ENCODE peak calls at places on chromosomes 6 and 20, in four cellular contexts. O, R, D and A are unnamed samples. For H3K27me3, the result is how much of the 10 kb centered on the place peaks cover.

GRCh38 chr6:8240316-8240715 is 138.0 kb upstream of the EEF1E1 start:
- DNase-seq in O (no peak), D (no peak), R (no peak), A (no peak)

GRCh38 chr20:10922941-10923340 is 249.1 kb upstream of the JAG1 start:
- DNase-seq in R (no peak), O (no peak), D (peak), A (no peak)

GRCh38 chr6:107120404-107120803 is 5.1 kb upstream of the BEND3 start:
- DNase-seq in D (no peak), O (no peak), R (no peak), A (no peak)

GRCh38 chr6:5098501-5099270 is 13.5 kb downstream of the PPP1R3G start:
- DNase-seq in R (no peak), D (no peak), O (no peak), A (no peak)

GRCh38 chr6:163354779-163355431 is 59.6 kb upstream of the QKI start:
- DNase-seq in R (peak), O (peak), D (peak), A (no peak)

GRCh38 chr6:44439270-44440045 is 52.0 kb downstream of the CDC5L start:
- DNase-seq in O (no peak), D (peak), R (no peak), A (no peak)

GRCh38 chr6:148405893-148406292 is 63.3 kb downstream of the SASH1 start:
- DNase-seq in O (no peak), R (no peak), D (no peak), A (no peak)

GRCh38 chr20:10349118-10349517 is 84.9 kb downstream of the MKKS start:
- DNase-seq in O (no peak), R (no peak), D (no peak), A (no peak)

GRCh38 chr6:81376745-81377144 is 375.7 kb downstream of the TENT5A start:
- DNase-seq in R (no peak), O (no peak), D (no peak), A (no peak)

GRCh38 chr6:88913471-88913870 is 49.9 kb downstream of the RNGTT start:
- DNase-seq in R (no peak), O (no peak), D (no peak), A (no peak)

GRCh38 chr6:161486326-161486725 is 212.5 kb upstream of the AGPAT4 start:
- DNase-seq in O (no peak), D (peak), R (no peak), A (no peak)

GRCh38 chr20:60960500-60960899 is 291.6 kb upstream of the CDH4 start:
- DNase-seq in R (no peak), D (no peak), O (no peak), A (no peak)

GRCh38 chr6:156111913-156112312 is 656.3 kb upstream of the NOX3 start:
- DNase-seq in D (no peak), O (no peak), R (no peak), A (no peak)

GRCh38 chr20:18928626-18929025 is 115.0 kb downstream of the SCP2D1 start:
- DNase-seq in O (no peak), D (no peak), R (no peak), A (no peak)

DNA sequence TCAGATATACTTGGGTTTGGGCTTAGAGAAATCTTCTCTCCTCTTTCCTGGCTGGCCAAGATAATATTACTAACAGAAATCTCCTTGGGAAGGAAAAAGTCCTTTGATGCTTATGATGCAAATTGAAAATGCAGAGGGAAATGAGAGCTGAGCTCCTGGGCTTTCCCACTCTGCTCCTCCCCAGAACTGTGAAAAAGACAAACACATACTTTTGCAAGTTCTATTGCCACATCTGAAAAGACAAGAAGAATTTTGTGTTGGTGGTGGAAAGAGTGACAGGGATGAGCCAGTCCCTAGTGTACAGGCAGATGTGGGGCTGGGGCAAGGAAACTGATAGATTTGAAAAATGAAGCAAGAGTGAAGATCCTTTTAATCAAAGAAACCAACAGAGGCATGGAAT is 185.8 kb downstream of the ANKRD60 start:
- DNase-seq in R (no peak), O (no peak), D (no peak), A (no peak)
- TF ChIP-seq CTCF in R (no peak), O (no peak), D (no peak), A (no peak)

DNA sequence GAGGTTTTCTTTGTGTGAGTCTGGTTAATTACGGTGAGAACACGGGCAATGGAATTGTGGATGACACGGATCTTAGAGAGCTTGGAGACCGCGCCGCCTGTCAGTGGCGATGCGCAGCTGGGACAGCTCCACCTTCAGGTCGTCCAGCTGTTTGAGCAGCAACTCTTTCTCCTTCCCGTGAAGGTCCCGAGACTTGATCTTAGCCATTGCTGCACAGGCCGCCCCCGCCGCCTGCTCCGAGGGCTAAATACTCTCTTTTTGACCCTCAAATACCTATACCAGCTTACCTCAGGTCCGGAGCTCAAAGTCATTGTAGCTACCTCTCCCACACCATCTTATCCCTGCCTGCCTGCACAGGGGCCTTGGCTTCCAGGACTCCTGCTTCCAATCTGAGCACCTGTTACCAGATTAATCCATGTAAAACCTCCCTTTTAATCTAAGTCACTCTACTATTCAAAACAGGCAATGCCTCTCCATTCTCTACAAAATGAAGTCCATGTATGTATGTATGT is 100.2 kb downstream of the PREP start:
- DNase-seq in O (no peak), D (no peak), R (no peak), A (no peak)
- H3K4me3 ChIP-seq in O (peak), D (no peak), R (no peak), A (no peak)

GRCh38 chr6:150018846-150019580 is 6.3 kb downstream of the RAET1L start:
- DNase-seq in R (no peak), O (no peak), D (no peak), A (no peak)

GRCh38 chr6:150016324-150017185 is 8.8 kb downstream of the RAET1L start:
- DNase-seq in O (no peak), R (no peak), D (peak), A (no peak)
- H3K27me3 ChIP-seq in O (half or more), R (half or more), D (half or more), A (under half)

GRCh38 chr6:36131517-36132220 is 1.4 kb downstream of the MAPK13 start:
- DNase-seq in R (no peak), D (peak), O (peak), A (peak)
- TF ChIP-seq CTCF in R (no peak), D (no peak), O (no peak), A (no peak)

DNA sequence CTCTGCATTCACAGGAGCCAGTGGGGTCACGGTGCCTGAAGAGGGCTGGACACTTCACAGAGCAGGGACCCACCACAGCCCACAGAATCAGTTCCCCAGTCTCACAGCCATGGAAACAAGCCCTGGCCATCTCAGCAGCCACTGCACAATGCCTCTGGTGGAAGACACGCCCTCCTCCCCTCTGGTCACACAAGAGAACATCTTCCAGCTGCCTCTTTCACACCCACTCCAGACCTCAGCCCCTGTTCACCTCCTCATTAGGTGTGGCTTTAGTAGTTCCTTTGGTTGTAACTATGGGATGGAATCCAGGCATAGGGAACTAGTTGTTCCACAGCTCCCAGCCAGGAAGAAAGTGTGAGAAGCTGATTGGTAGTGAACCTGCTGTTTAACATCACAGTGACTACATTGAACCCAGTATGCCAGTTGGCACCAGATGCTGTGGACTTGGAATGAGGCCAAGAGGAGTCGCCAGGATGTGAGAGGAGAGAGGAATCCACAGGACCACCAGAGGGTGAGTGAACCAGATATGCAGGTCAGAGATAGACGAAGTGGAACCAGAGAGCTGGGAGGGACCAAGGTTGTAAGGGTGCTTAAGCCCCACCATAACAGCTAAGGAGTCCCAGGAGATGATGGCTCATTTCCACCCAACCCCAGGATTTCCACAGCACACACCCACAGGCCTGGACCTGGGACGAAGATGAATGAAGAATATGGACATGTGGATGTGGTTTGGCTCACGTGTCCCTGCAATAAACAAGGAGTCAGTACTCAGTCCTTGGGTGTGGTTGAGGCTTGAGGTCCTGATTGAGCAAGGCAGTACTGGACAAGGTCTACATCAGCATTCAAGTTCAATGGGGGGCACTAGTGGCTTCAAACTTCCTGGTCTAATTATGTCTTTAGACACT is 8.8 kb upstream of the BTN3A3 start:
- DNase-seq in D (peak), R (no peak), O (no peak), A (no peak)
- H3K4me3 ChIP-seq in D (no peak), R (no peak), O (no peak), A (no peak)

GRCh38 chr20:62458256-62459251 is 17.2 kb downstream of the GATA5 start:
- DNase-seq in O (no peak), D (no peak), R (no peak), A (peak)
- H3K27me3 ChIP-seq in O (under half), D (under half), R (half or more), A (under half)